ENCODE peak calls at places on chromosomes 3 and 15, in five cellular contexts. J is type B pancreatic cell, I is heart right ventricle, D is tibial nerve, A is fibroblast of mammary gland. T is an unnamed sample.

GRCh38 chr15:25787855-25788521 is 75.1 kb downstream of the ATP10A start:
- DNase-seq in A (peak; percentile 70), I (no peak), J (no peak), D (no peak), T (no peak)

GRCh38 chr3:120855665-120856437 is 52.2 kb upstream of the STXBP5L start:
- DNase-seq in J (no peak), A (peak; percentile 69), I (peak; percentile 9), D (no peak), T (no peak)

GRCh38 chr15:70202756-70203155 is 105.0 kb upstream of the TLE3 start:
- DNase-seq in I (no peak), A (no peak), D (no peak), J (no peak), T (no peak)

GRCh38 chr15:30882861-30883433 is 20.8 kb upstream of the FAN1 start:
- DNase-seq in D (no peak), I (no peak), A (peak; percentile 15), J (no peak), T (no peak)

GRCh38 chr3:9111349-9112265 is 137.8 kb downstream of the SRGAP3 start:
- DNase-seq in J (no peak), D (no peak), I (peak; percentile 23), A (peak; percentile 55), T (no peak)

GRCh38 chr3:105284876-105285275 is 81.8 kb upstream of the ALCAM start:
- DNase-seq in D (no peak), I (no peak), A (peak; percentile 56), J (no peak), T (no peak)

GRCh38 chr3:82807781-82808180 is 1046.3 kb upstream of the GBE1 start:
- DNase-seq in A (no peak), I (no peak), J (no peak), D (no peak), T (no peak)

GRCh38 chr15:60003243-60004018 is 680 bp upstream of the FOXB1 start:
- DNase-seq in A (no peak), D (no peak), J (no peak), I (no peak), T (no peak)

GRCh38 chr3:171561601-171562323 is 101.6 kb upstream of the TNIK start:
- DNase-seq in I (no peak), A (no peak), J (no peak), D (no peak), T (no peak)

GRCh38 chr15:46892621-46893160 is 824.6 kb upstream of the SEMA6D start:
- DNase-seq in D (no peak), J (no peak), I (no peak), A (no peak), T (no peak)

GRCh38 chr3:174295336-174295735 is 563.8 kb upstream of the NAALADL2 start:
- DNase-seq in D (no peak), A (no peak), I (no peak), J (no peak), T (no peak)

GRCh38 chr15:28107111-28107893 is 8.2 kb upstream of the OCA2 start:
- DNase-seq in J (peak; percentile 69), D (no peak), I (no peak), A (peak; percentile 22), T (no peak)

GRCh38 chr3:177466076-177466475 is 268.8 kb upstream of the TBL1XR1 start:
- DNase-seq in D (no peak), J (no peak), I (no peak), A (peak; percentile 51), T (no peak)

GRCh38 chr15:82709421-82710207 is at the start of gene AP3B2:
- DNase-seq in I (peak; percentile 61), D (peak; percentile 7), A (peak; percentile 49), J (peak; percentile 82), T (peak; percentile 90)

GRCh38 chr3:117454928-117455327 is 745.3 kb downstream of the TUSC7 start:
- DNase-seq in J (no peak), D (no peak), I (no peak), A (no peak), T (no peak)

GRCh38 chr15:80485370-80486164 is 81.4 kb downstream of the ARNT2 start:
- DNase-seq in I (no peak), A (no peak), D (no peak), J (no peak), T (no peak)

GRCh38 chr3:156772588-156773206 is 53.5 kb upstream of the LEKR1 start:
- DNase-seq in J (no peak), D (no peak), I (no peak), A (peak; percentile 41), T (no peak)

GRCh38 chr3:43411429-43411828 is 125.1 kb downstream of the SNRK start:
- DNase-seq in D (no peak), J (no peak), A (no peak), I (no peak), T (no peak)

DNA sequence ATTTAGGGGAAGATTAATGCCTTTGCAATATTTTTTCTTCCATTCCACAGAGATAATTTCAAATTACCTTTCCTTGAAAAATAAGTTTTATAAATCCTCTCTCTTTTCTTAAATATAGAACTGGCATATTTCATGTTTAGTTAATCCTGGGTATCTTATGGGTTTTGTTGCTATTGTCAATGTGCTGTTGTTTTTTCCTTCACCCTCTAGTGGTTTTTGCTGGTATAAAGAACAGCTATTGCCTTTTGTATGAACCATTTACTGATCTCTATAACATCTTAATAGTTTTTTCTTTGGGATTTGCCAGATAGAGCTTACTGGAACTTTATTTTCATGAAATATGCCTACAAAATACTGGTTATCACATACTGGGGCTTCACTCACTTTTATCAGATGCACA is 359.6 kb upstream of the DPPA4 start:
- DNase-seq in A (no peak), I (no peak), D (no peak), J (no peak), T (no peak)
- TF ChIP-seq CTCF in A (peak; percentile 5), I (no peak), D (no peak), J (peak; percentile 40), T (no peak)

GRCh38 chr15:71572452-71573053 is 237.8 kb upstream of the NR2E3 start:
- DNase-seq in D (no peak), J (no peak), I (no peak), A (peak; percentile 38), T (no peak)
- TF ChIP-seq CTCF in D (no peak), J (no peak), I (peak; percentile 16), A (peak; percentile 10), T (no peak)

DNA sequence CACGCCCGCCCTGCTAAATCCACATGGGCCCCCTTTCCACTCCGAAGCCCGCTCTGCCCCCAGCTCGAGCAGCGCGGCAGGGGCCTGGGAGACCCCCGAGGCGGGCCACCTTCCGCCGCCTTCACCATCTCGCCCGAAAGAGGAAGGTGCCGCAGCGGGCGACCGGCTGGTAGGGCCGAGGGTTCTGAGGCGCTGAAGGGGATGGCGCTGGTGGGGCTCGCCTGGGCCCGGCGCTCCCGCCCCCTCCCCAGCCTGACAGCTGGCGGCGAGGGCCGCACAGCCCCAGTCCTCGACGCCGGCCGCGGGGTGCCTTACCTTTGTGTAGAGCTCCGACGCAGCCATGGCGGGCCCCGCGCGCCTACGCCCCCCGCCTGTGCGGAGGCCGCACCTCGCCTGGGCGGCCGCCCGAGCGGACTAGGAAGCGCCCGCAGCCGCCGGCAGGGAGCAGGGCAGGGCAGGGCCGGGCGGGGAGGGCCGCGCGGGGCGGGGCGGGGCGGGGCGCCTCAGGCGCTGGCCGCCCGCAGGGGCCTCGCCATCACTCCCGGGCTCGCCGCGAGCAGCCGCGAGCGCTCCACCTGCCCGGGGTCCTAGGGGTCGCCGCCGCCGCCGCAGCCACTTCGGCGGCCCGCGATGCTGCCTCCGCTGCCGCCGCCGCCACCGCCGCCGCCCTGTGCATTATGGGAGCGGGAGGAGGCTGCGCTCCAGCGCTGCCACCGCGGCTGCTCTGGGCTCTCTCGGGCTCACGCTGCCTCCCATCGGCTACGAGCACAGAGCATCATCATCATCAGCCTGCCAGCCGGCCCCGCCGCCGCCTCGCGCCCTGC is at the start of gene MYO5A:
- DNase-seq in A (peak; percentile 68), J (peak; percentile 79), I (peak; percentile 74), D (peak; percentile 20), T (peak; percentile 89)
- TF ChIP-seq CTCF in A (no peak), J (peak; percentile 21), I (no peak), D (peak; percentile 35), T (peak; percentile 36)

GRCh38 chr3:132254076-132254755 is 63.0 kb upstream of the ACP3 start:
- DNase-seq in D (no peak), I (no peak), J (no peak), A (peak; percentile 59), T (no peak)

GRCh38 chr3:132255041-132255745 is 62.0 kb upstream of the ACP3 start:
- DNase-seq in A (peak; percentile 96), I (no peak), D (no peak), J (no peak), T (no peak)

GRCh38 chr3:132261501-132261900 is 55.7 kb upstream of the ACP3 start:
- DNase-seq in J (no peak), I (no peak), D (no peak), A (no peak), T (no peak)

GRCh38 chr3:132253262-132253878 is 63.8 kb upstream of the ACP3 start:
- DNase-seq in J (no peak), D (peak; percentile 50), I (no peak), A (peak; percentile 81), T (no peak)

DNA sequence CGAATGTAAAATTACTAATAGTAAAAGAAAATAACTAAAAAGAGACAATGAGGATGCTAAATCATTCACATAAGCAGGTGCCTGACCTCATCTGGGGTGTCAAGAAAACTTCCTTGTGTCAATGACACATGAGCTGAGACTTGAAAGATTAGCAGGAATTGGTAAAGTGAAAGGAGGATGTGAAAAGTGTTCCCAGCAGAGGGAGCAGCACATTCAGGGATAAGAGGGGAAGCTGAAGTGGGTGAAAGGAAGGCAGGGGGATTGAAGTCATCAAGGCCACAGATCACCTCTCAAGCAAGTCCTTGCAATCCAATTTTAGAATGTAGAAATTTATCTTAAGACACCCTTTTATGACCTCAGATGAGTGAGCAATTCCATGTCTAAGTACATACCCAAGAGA is 60.2 kb upstream of the ACP3 start:
- DNase-seq in J (no peak), I (no peak), D (no peak), A (peak; percentile 75), T (no peak)
- TF ChIP-seq CTCF in J (peak; percentile 66), I (no peak), D (peak; percentile 44), A (peak; percentile 72), T (peak; percentile 50)

GRCh38 chr3:124600765-124601164 is 129.5 kb upstream of the UMPS start:
- DNase-seq in D (no peak), J (no peak), I (no peak), A (peak; percentile 42), T (no peak)
- TF ChIP-seq CTCF in D (no peak), J (no peak), I (no peak), A (no peak), T (no peak)

DNA sequence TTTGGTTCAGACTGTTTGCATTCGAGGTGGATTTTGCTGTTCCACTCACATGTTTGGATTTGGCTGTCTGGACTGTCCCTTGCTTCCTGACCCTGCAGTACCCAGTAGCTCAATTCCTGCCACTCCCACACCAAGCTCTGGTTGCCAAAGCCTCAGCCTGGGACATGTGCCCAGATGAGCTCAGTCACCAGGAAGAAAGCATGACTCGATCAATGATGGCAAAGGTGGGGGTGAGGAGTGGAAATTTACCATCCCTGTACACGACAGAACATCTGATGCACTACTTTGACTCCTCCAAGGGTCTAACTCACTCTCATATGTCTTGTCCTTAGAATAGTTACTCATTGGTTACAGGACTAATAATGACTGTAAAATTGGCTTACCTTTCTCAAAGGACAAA is 45.2 kb downstream of the ZNF385D start:
- DNase-seq in D (no peak), A (peak; percentile 98), I (peak; percentile 56), J (no peak), T (no peak)
- TF ChIP-seq CTCF in D (no peak), A (no peak), I (no peak), J (no peak), T (no peak)

GRCh38 chr3:146499701-146500100 is 30.3 kb upstream of the PLSCR2 start:
- DNase-seq in I (no peak), A (no peak), J (no peak), D (no peak), T (no peak)
- TF ChIP-seq CTCF in I (no peak), A (no peak), J (no peak), D (no peak), T (no peak)